ENCODE peak calls at places on chromosomes 2 and 18, in four cellular contexts. U is AG04450; X is breast epithelium; L is CD4-positive, CD25-positive, alpha-beta regulatory T cell. H is an unnamed sample.
A peak's percentile ranks its signal among the peaks of the same experiment; 100 is the strongest.

GRCh38 chr2:121408641-121409040 is 122.0 kb upstream of the RNU4ATAC start:
- DNase-seq in U (no peak), X (no peak), L (no peak), H (no peak)

GRCh38 chr2:223100061-223100511 is 48.1 kb downstream of the KCNE4 start:
- DNase-seq in U (no peak), X (no peak), L (no peak), H (no peak)

GRCh38 chr2:38957972-38958371 is 68.3 kb downstream of the ARHGEF33 start:
- DNase-seq in U (no peak), X (no peak), L (no peak), H (no peak)

GRCh38 chr2:213152065-213152794 is 818 bp upstream of the IKZF2 start:
- DNase-seq in U (peak; percentile 54), X (peak; percentile 69), L (no peak), H (peak; percentile 7)

GRCh38 chr2:190359896-190360376 is 16.5 kb downstream of the INPP1 start:
- DNase-seq in U (peak; percentile 37), X (no peak), L (no peak), H (peak; percentile 37)

GRCh38 chr18:32437080-32437834 is 33.4 kb downstream of the GAREM1 start:
- DNase-seq in U (no peak), X (no peak), L (no peak), H (no peak)

GRCh38 chr2:191833356-191833755 is 13.5 kb downstream of the CAVIN2 start:
- DNase-seq in U (no peak), X (no peak), L (no peak), H (no peak)

GRCh38 chr2:99150691-99151090 is 4.1 kb downstream of the TSGA10 start:
- DNase-seq in U (no peak), X (no peak), L (no peak), H (no peak)

GRCh38 chr2:1593371-1594205 is 150.7 kb downstream of the PXDN start:
- DNase-seq in U (peak; percentile 65), X (no peak), L (no peak), H (no peak)

GRCh38 chr2:1715184-1716012 is 28.9 kb downstream of the PXDN start:
- DNase-seq in U (no peak), X (no peak), L (no peak), H (no peak)

GRCh38 chr2:118112771-118113334 is 24.6 kb downstream of the INSIG2 start:
- DNase-seq in U (no peak), X (no peak), L (no peak), H (no peak)

GRCh38 chr2:241014224-241014623 is 15.8 kb downstream of the SNED1 start:
- DNase-seq in U (no peak), X (no peak), L (no peak), H (no peak)

GRCh38 chr2:109592905-109593304 is 20.9 kb downstream of the SEPTIN10 start:
- DNase-seq in U (no peak), X (no peak), L (no peak), H (no peak)

GRCh38 chr18:72843743-72844142 is 24.0 kb downstream of the NETO1 start:
- DNase-seq in U (no peak), X (no peak), L (no peak), H (no peak)

GRCh38 chr2:56008661-56009411 is 85.3 kb upstream of the EFEMP1 start:
- DNase-seq in U (peak; percentile 72), X (no peak), L (no peak), H (peak; percentile 6)

GRCh38 chr2:107776333-107776732 is 50.4 kb upstream of the RGPD4 start:
- DNase-seq in U (no peak), X (no peak), L (no peak), H (no peak)

GRCh38 chr2:99940963-99941362 is 201.4 kb downstream of the AFF3 start:
- DNase-seq in U (no peak), X (no peak), L (no peak), H (no peak)

GRCh38 chr2:44774826-44775492 is 166.5 kb upstream of the SIX3 start:
- DNase-seq in U (no peak), X (no peak), L (no peak), H (no peak)

GRCh38 chr2:80269806-80270205 is 34.7 kb downstream of the LRRTM1 start:
- DNase-seq in U (no peak), X (no peak), L (no peak), H (no peak)

GRCh38 chr2:229800997-229801754 is 86.8 kb upstream of the DNER start:
- DNase-seq in U (peak; percentile 15), X (no peak), L (peak; percentile 52), H (peak; percentile 4)

GRCh38 chr2:67952066-67952465 is 110.7 kb downstream of the C1D start:
- DNase-seq in U (no peak), X (no peak), L (no peak), H (no peak)

GRCh38 chr18:35577045-35577848 is 4.3 kb upstream of the GALNT1 start:
- DNase-seq in U (no peak), X (no peak), L (no peak), H (no peak)

GRCh38 chr18:33720133-33720532 is 142.1 kb downstream of the ASXL3 start:
- DNase-seq in U (peak; percentile 21), X (no peak), L (no peak), H (no peak)

GRCh38 chr2:64319930-64320329 is 134.0 kb upstream of the LGALSL start:
- DNase-seq in U (no peak), X (no peak), L (no peak), H (no peak)

GRCh38 chr2:176100547-176101140 is 1.0 kb downstream of the HOXD12 start:
- DNase-seq in U (no peak), X (no peak), L (no peak), H (no peak)

GRCh38 chr18:23539911-23540475 is 36.7 kb downstream of the RMC1 start:
- DNase-seq in U (no peak), X (no peak), L (no peak), H (no peak)

GRCh38 chr2:228819701-228820100 is 451.4 kb downstream of the PID1 start:
- DNase-seq in U (no peak), X (no peak), L (no peak), H (no peak)

GRCh38 chr2:235850289-235850688 is 317.9 kb downstream of the GBX2 start:
- DNase-seq in U (no peak), X (no peak), L (no peak), H (no peak)

GRCh38 chr2:8475349-8476045 is 206.4 kb upstream of the ID2 start:
- DNase-seq in U (no peak), X (no peak), L (no peak), H (no peak)

GRCh38 chr2:230721712-230722111 is 9.1 kb downstream of the CAB39 start:
- DNase-seq in U (no peak), X (no peak), L (no peak), H (no peak)

GRCh38 chr2:73176881-73177644 is 25.3 kb upstream of the NOTO start:
- DNase-seq in U (peak; percentile 55), X (peak; percentile 89), L (peak; percentile 79), H (peak; percentile 79)
- H3K27me3 ChIP-seq in U (peaks cover 17% of the 10 kb centered on the region), X (peaks cover 19% of the 10 kb centered on the region), L (peaks cover 9% of the 10 kb centered on the region), H (no peaks in the 10 kb centered on the region)

GRCh38 chr2:224948005-224948404 is 94.3 kb downstream of the DOCK10 start:
- DNase-seq in U (no peak), X (no peak), L (no peak), H (no peak)
- H3K27ac ChIP-seq in U (no peak overlapping the region), X (no peak overlapping the region), L (peak overlapping the region; percentile 88), H (no peak overlapping the region)

DNA sequence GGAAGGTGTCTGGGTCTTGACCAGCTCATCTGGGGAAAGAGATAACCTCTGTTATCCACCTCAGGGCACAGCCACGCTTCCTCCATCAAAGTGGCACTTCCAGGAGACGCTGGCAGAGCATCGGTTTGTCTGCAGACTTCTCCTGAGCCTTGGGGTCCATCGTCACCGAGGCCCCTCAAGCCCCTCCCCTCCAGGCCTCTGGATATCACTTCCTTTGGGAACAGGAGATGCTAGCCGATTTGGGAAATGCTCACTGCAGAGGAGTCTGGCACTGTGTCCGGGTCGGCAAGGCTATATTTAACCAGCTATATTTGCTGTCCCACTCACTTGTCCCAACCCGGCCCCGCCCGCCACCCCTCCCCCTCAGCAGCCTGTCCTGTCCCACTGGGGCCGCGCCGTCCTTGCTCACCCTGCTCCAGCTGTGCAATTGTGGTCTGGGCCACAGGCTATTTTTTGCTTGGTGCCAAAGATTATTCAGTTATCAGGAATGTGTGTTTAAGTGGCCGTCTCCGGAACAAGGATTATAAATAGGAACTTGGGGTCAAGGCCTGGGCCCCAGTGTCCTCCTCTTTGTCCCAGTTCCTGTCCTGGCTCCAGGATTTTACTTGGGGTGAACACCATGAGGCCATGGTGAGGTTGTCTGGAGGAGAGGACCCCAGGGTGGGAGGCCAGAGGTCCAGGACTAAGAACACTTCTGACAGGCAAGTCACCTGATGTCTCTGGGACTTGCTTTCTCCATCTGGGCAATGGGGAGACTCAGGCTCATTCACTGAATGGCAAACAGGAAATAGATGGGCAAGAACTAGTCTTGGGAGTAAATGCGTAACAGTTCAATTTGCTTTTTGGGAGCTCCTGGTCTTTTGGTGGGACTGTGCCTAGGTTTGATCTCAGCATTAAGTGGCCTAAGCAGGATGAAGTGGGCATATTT is 263.6 kb downstream of the DYSF start:
- DNase-seq in U (peak; percentile 15), X (peak; percentile 66), L (no peak), H (peak; percentile 94)
- H3K4me3 ChIP-seq in U (no peak overlapping the region), X (no peak overlapping the region), L (no peak overlapping the region), H (no peak overlapping the region)

GRCh38 chr2:63049291-63050185 is 1.1 kb upstream of the OTX1 start:
- DNase-seq in U (no peak), X (no peak), L (no peak), H (no peak)
- H3K27me3 ChIP-seq in U (peaks cover 73% of the 10 kb centered on the region), X (peaks cover 64% of the 10 kb centered on the region), L (peaks cover 25% of the 10 kb centered on the region), H (peaks cover 42% of the 10 kb centered on the region)

DNA sequence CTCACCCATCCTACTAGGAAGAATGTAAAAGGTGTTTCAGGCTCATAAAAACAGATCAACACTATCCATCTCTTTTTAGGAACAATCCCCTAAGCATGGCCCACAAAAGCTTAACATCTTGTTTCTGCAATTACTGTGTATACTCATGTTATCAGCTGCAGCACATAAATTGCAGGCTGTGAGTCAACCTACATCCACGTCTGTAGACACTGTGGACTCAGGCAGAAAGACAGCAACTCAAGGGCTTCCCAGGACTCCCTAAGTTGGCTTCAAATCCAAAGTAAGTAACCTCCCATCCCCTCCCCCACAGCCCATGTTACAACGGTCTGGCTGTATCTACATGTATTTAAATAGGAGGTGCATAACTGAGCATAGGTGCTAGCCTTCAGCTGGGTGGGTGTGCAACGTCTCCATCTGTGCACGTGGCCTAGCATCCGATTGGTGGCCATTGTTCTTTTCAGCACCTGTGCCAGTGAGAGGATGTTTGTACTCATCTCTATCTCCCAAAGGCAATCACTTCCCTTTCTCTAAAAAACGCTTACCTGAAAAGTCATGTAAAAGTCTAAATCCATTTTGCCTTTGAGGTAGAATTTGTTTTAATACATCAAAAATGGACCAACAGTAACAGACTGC is 30.0 kb downstream of the UXS1 start:
- DNase-seq in U (peak; percentile 7), X (no peak), L (no peak), H (no peak)
- H3K27ac ChIP-seq in U (no peak overlapping the region), X (no peak overlapping the region), L (peak overlapping the region; percentile 92), H (no peak overlapping the region)